ENCODE peak calls at places on chromosomes 7 and 10, in six cellular contexts. L, N, J, Z, Y and Q are unnamed samples.

GRCh38 chr7:3949226-3949625 is 648.2 kb downstream of the SDK1 start:
- DNase-seq in L (no peak), N (no peak), J (no peak), Z (no peak), Y (no peak), Q (no peak)

GRCh38 chr7:245574-246295 is 44.2 kb upstream of the FOXL3 start:
- DNase-seq in L (no peak), N (no peak), J (no peak), Z (no peak), Y (no peak), Q (no peak)

GRCh38 chr10:80579370-80579769 is 41.7 kb downstream of the SH2D4B start:
- DNase-seq in L (no peak), N (no peak), J (no peak), Z (no peak), Y (peak; percentile 85), Q (no peak)

GRCh38 chr10:132663666-132664365 is 122.1 kb downstream of the NKX6-2 start:
- DNase-seq in L (no peak), N (no peak), J (no peak), Z (no peak), Y (no peak), Q (no peak)

GRCh38 chr10:30784521-30784895 is 155.0 kb upstream of the LYZL2 start:
- DNase-seq in L (no peak), N (peak; percentile 57), J (no peak), Z (no peak), Y (no peak), Q (no peak)

GRCh38 chr10:27285093-27285492 is 44.5 kb upstream of the ACBD5 start:
- DNase-seq in L (no peak), N (no peak), J (peak; percentile 9), Z (no peak), Y (no peak), Q (no peak)

GRCh38 chr7:96321041-96321669 is 743 bp downstream of the SLC25A13 start:
- DNase-seq in L (peak; percentile 81), N (no peak), J (peak; percentile 39), Z (peak; percentile 60), Y (peak; percentile 97), Q (peak; percentile 14)

GRCh38 chr7:50304911-50305621 is 550 bp downstream of the IKZF1 start:
- DNase-seq in L (no peak), N (no peak), J (peak; percentile 43), Z (no peak), Y (peak; percentile 11), Q (peak; percentile 45)

GRCh38 chr10:109952526-109952925 is 29.2 kb upstream of the XPNPEP1 start:
- DNase-seq in L (no peak), N (no peak), J (no peak), Z (no peak), Y (no peak), Q (no peak)